ENCODE peak calls at places on chromosome 14, in four cellular contexts. O is effector CD4-positive, alpha-beta T cell; L is DND-41; J is foreskin melanocyte. E is an unnamed sample.
A peak's percentile ranks its signal among the peaks of the same experiment; 100 is the strongest.

GRCh38 chr14:101790232-101790631 is 28.7 kb downstream of the PPP2R5C start:
- DNase-seq in O (no peak), L (no peak), J (no peak), E (no peak)

GRCh38 chr14:54364555-54365415 is 32.0 kb upstream of the CDKN3 start:
- DNase-seq in O (no peak), L (no peak), J (no peak), E (no peak)

GRCh38 chr14:82113007-82113406 is 579.4 kb upstream of the SEL1L start:
- DNase-seq in O (no peak), L (no peak), J (no peak), E (no peak)

GRCh38 chr14:39038542-39038941 is 64.5 kb downstream of the SEC23A start:
- DNase-seq in O (no peak), L (no peak), J (no peak), E (no peak)

GRCh38 chr14:68501621-68502052 is 291.2 kb downstream of the ZFP36L1 start:
- DNase-seq in O (no peak), L (no peak), J (no peak), E (no peak)

GRCh38 chr14:63770187-63770807 is 42.4 kb upstream of the SGPP1 start:
- DNase-seq in O (peak; percentile 42), L (peak; percentile 52), J (peak; percentile 60), E (peak; percentile 15)

GRCh38 chr14:67765192-67765834 is 51.1 kb downstream of the ZFYVE26 start:
- DNase-seq in O (no peak), L (no peak), J (no peak), E (no peak)

GRCh38 chr14:61560323-61560722 is 135.0 kb upstream of the HIF1A start:
- DNase-seq in O (no peak), L (no peak), J (no peak), E (no peak)

GRCh38 chr14:75088566-75089373 is 19.3 kb downstream of the ZC2HC1C start:
- DNase-seq in O (peak; percentile 32), L (peak; percentile 45), J (peak; percentile 56), E (peak; percentile 28)

GRCh38 chr14:48747683-48748082 is 838.5 kb downstream of the RPS29 start:
- DNase-seq in O (no peak), L (peak; percentile 4), J (no peak), E (no peak)

GRCh38 chr14:103871596-103872480 is 24.5 kb upstream of the PPP1R13B start:
- DNase-seq in O (peak; percentile 57), L (no peak), J (no peak), E (peak; percentile 57)

GRCh38 chr14:56812364-56813103 is 2.3 kb upstream of the OTX2 start:
- DNase-seq in O (no peak), L (no peak), J (no peak), E (no peak)

GRCh38 chr14:50399251-50400032 is 2.8 kb upstream of the CDKL1 start:
- DNase-seq in O (no peak), L (no peak), J (no peak), E (no peak)

GRCh38 chr14:70143306-70143705 is 45.4 kb downstream of the SLC8A3 start:
- DNase-seq in O (no peak), L (no peak), J (no peak), E (no peak)

GRCh38 chr14:105894978-105895881 is 368.8 kb downstream of the TMEM121 start:
- DNase-seq in O (no peak), L (no peak), J (no peak), E (no peak)

GRCh38 chr14:60734465-60735242 is at the start of gene MNAT1:
- DNase-seq in O (peak; percentile 54), L (peak; percentile 87), J (peak; percentile 71), E (peak; percentile 69)

GRCh38 chr14:35215110-35215872 is 76.9 kb upstream of the PSMA6 start:
- DNase-seq in O (no peak), L (no peak), J (no peak), E (no peak)

GRCh38 chr14:74203546-74203945 is 35.7 kb upstream of the VSX2 start:
- DNase-seq in O (no peak), L (no peak), J (no peak), E (no peak)

GRCh38 chr14:34359423-34360120 is 102.5 kb downstream of the SPTSSA start:
- DNase-seq in O (no peak), L (peak; percentile 29), J (no peak), E (no peak)

GRCh38 chr14:55388160-55388559 is 23.5 kb downstream of the ATG14 start:
- DNase-seq in O (no peak), L (no peak), J (no peak), E (no peak)

GRCh38 chr14:72830786-72831583 is 62.9 kb downstream of the DPF3 start:
- DNase-seq in O (no peak), L (no peak), J (no peak), E (no peak)

GRCh38 chr14:48974994-48975393 is 611.2 kb downstream of the RPS29 start:
- DNase-seq in O (no peak), L (no peak), J (no peak), E (no peak)

GRCh38 chr14:79186523-79186922 is 1016.4 kb downstream of the NRXN3 start:
- DNase-seq in O (no peak), L (no peak), J (no peak), E (no peak)

E was measured in T-cell.